ENCODE peak calls at places on chromosomes 1 and 21, in four cellular contexts. V, A, N and F are unnamed samples.

GRCh38 chr1:235060607-235061470 is 67.8 kb downstream of the TOMM20 start:
- DNase-seq in N (no peak), A (no peak), V (no peak), F (no peak)

GRCh38 chr1:234915923-234916675 is 212.5 kb downstream of the TOMM20 start:
- DNase-seq in N (no peak), V (no peak), A (no peak), F (no peak)

GRCh38 chr1:224542783-224543440 is 73.2 kb upstream of the CNIH3 start:
- DNase-seq in V (peak; percentile 28), A (no peak), N (no peak), F (no peak)

GRCh38 chr1:33334081-33334552 is 13.2 kb upstream of the A3GALT2 start:
- DNase-seq in V (no peak), A (no peak), N (no peak), F (no peak)

GRCh38 chr1:90726716-90727480 is 9.8 kb upstream of the BARHL2 start:
- DNase-seq in V (no peak), A (no peak), N (no peak), F (no peak)

GRCh38 chr1:212286437-212287131 is 1.4 kb downstream of the PPP2R5A start:
- DNase-seq in A (no peak), V (no peak), N (no peak), F (no peak)

GRCh38 chr1:208298593-208299233 is 54.5 kb upstream of the PLXNA2 start:
- DNase-seq in A (no peak), V (no peak), N (no peak), F (no peak)

GRCh38 chr1:27872802-27873665 is 690 bp downstream of the THEMIS2 start:
- DNase-seq in N (no peak), V (no peak), A (peak; percentile 65), F (no peak)

GRCh38 chr1:157042852-157043251 is 2.7 kb downstream of the ARHGEF11 start:
- DNase-seq in V (no peak), N (no peak), A (no peak), F (no peak)

GRCh38 chr1:145985502-145986439 is 10.6 kb downstream of the TXNIP start:
- DNase-seq in V (peak; percentile 29), N (no peak), A (no peak), F (no peak)

GRCh38 chr1:160618763-160619274 is 28.0 kb downstream of the SLAMF1 start:
- DNase-seq in A (peak; percentile 51), V (peak; percentile 51), N (no peak), F (no peak)

GRCh38 chr1:11918779-11919519 is 7.3 kb downstream of the KIAA2013 start:
- DNase-seq in N (no peak), V (peak; percentile 37), A (no peak), F (no peak)

GRCh38 chr1:113938192-113938591 is 9.1 kb downstream of the HIPK1 start:
- DNase-seq in N (no peak), V (no peak), A (no peak), F (no peak)

GRCh38 chr21:30880914-30881313 is 466 bp downstream of the KRTAP11-1 start:
- DNase-seq in A (no peak), N (no peak), V (no peak), F (no peak)

GRCh38 chr21:46205766-46206162 is 21.5 kb upstream of the SPATC1L start:
- DNase-seq in A (no peak), N (no peak), V (no peak), F (no peak)

GRCh38 chr1:82632164-82632563 is 831.4 kb downstream of the ADGRL2 start:
- DNase-seq in V (no peak), N (no peak), A (no peak), F (no peak)

GRCh38 chr1:109024651-109025050 is 17.3 kb downstream of the WDR47 start:
- DNase-seq in N (no peak), V (no peak), A (no peak), F (no peak)

GRCh38 chr1:27503961-27504587 is 14.1 kb upstream of the WASF2 start:
- DNase-seq in N (no peak), A (no peak), V (no peak), F (no peak)

GRCh38 chr21:25983745-25984144 is 186.8 kb downstream of the APP start:
- DNase-seq in A (no peak), N (no peak), V (no peak), F (no peak)

GRCh38 chr1:41539999-41540398 is 55.5 kb upstream of the EDN2 start:
- DNase-seq in N (no peak), V (no peak), A (no peak), F (no peak)

GRCh38 chr1:26285366-26286063 is 5.6 kb downstream of the SH3BGRL3 start:
- DNase-seq in N (no peak), A (peak; percentile 70), V (peak; percentile 53), F (no peak)

GRCh38 chr1:220281159-220281574 is 8.9 kb upstream of the RAB3GAP2 start:
- DNase-seq in N (no peak), V (peak; percentile 26), A (no peak), F (no peak)

DNA sequence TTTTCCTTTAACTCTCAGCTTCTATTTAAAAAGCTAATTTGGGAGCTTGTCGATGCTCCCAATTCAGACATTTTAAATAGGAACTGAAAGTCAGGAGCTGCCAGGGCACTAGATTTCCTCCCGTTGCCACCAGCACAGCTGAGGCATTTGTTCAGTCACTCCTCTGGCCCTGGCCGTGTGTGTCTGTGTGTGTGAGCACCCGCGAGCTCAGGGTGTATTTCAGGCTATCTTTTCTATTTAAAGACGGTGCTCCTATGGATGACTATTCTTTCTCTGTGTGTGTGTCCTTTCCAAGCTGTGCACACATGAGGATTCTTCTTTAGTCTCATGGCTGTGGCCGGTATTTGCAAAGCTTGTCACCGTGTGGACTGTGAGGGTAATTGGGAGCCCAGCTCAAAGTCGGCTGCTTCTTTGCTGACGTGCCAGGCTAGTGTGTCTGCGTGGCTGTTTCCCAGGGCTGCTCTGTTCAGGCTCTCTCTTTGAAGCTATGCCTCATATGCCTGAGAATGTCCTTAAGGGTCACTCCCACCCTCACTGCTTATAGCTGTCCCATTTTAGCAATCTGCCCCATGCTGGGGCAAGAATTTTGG is 3.0 kb upstream of the KCND3 start:
- DNase-seq in V (no peak), A (no peak), N (no peak), F (no peak)
- TF ChIP-seq HDAC2 in V (no peak), A (no peak), N (no peak), F (no peak)

GRCh38 chr21:37350472-37350871 is 16.1 kb upstream of the DYRK1A start:
- DNase-seq in N (no peak), A (no peak), V (no peak), F (no peak)

GRCh38 chr21:37346841-37347430 is 19.6 kb upstream of the DYRK1A start:
- DNase-seq in A (no peak), V (no peak), N (no peak), F (no peak)

DNA sequence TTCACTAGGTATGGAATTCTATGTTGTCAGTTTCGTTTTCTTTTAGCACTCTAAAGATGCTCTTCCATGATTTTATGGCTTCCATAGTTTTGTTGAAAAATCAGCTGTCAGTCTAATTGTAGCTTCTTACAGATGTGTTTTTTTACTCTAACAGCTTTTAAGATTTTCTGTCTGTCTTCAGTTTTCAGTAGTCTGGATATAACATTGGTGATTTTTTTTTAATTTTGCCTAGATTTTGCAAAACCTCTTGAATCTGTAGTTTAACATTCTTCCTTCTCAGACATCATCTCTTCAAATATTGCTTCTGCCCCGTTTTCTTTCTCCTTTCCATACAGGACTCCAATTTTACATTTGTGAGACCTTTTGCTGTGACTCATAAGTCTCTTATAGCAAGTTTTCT is 17.9 kb upstream of the DYRK1A start:
- DNase-seq in A (no peak), N (no peak), V (peak; percentile 12), F (no peak)
- TF ChIP-seq HDAC2 in A (peak; percentile 69), N (no peak), V (no peak), F (no peak)

GRCh38 chr1:31243451-31244286 is 4.0 kb upstream of the NKAIN1 start:
- DNase-seq in A (no peak), N (no peak), V (no peak), F (no peak)
- TF ChIP-seq HDAC2 in A (no peak), N (no peak), V (no peak), F (no peak)

GRCh38 chr1:153956997-153957715 is 1.3 kb downstream of the CRTC2 start:
- DNase-seq in N (no peak), A (no peak), V (no peak), F (no peak)

GRCh38 chr1:153958111-153958960 is at the start of gene CRTC2:
- DNase-seq in A (peak; percentile 89), V (peak; percentile 98), N (peak; percentile 97), F (peak; percentile 91)

GRCh38 chr1:153959454-153959853 is 1.0 kb upstream of the CRTC2 start:
- DNase-seq in V (no peak), N (no peak), A (no peak), F (no peak)

GRCh38 chr1:153958961-153959260 is 499 bp upstream of the CRTC2 start:
- DNase-seq in V (no peak), N (no peak), A (no peak), F (no peak)

DNA sequence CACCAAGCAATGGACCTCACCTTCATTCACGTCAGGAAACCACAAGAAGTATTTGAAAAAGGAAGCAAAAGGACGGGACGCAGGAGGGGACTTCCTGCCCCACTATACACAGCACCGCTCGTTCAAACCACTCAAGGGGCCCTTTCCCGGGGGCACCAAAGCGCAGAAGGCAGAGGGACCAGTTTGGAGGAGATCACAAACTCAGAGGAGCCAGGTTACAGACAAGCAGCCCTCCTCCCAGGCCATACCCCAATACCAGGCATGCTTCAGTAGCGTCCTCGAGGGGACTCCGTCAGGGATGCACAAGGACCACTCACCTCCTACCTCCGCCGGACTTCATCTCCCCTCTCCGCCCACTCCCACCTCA is 685 bp downstream of the CRTC2 start:
- DNase-seq in N (no peak), V (no peak), A (no peak), F (no peak)
- TF ChIP-seq HDAC2 in N (no peak), V (no peak), A (no peak), F (no peak)

DNA sequence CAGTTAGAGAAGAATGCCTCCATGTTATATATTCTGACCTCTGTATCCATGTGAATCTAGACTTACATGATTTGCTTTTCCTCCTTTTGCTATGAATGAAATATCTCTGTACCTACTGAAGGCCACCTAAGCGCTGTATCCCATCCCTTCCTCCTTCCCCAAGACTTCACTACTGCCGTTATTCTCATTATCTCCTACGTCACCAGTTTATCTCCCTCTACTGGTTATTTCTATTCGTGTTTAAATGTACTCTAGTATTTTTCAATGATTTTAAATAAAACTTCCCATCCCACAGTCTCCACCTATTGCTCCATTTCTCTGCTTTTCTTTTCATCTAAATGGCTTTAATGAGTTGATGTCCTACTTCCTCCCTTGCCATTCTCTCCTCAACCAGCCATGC is 110.0 kb downstream of the KCTD3 start:
- DNase-seq in A (no peak), N (no peak), V (no peak), F (no peak)
- TF ChIP-seq HDAC2 in A (no peak), N (no peak), V (no peak), F (no peak)

DNA sequence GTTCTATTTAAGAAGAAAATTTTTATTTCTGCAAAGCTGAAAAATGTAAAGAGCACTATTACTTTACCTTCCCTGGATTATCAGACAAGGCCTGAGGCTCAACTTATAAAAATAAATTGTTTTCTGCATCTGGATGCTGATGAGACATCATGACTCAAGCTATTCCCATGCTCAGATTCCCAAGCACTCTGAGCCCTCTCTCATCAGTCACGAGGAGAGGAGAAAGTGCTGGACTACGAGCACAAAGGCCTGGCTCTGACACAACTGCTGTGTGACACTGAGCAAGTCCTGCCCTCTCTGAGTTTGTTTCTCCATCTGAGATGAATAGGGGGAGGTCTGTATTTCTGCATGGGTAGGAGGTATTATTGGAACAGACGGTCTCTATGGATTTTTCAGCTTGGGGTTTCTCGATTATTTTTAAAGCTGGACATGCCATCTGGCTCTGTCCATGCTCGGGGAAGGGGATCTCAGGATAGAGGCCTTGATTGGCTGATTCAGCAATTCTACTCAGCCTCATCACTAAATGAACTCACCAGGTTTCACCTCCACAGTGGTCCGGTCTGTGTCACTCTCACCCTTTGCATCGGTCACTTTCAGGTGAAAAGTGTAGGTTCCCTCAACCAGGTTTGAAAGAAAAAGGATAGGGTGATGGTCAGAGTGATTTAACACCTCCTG is 107.7 kb downstream of the KIAA0319L start:
- DNase-seq in A (no peak), V (no peak), N (no peak), F (no peak)
- TF ChIP-seq HDAC2 in A (no peak), V (no peak), N (no peak), F (no peak)

GRCh38 chr1:238552271-238552670 is 661.5 kb upstream of the ZP4 start:
- DNase-seq in N (no peak), A (no peak), V (no peak), F (no peak)
- TF ChIP-seq HDAC2 in N (no peak), A (no peak), V (no peak), F (no peak)